ENCODE peak calls at places on chromosomes 4 and X, in seven cellular contexts. C, M, S, K, D, B and Y are unnamed samples.

GRCh38 chr4:37538931-37539330 is 147.2 kb downstream of the RELL1 start:
- DNase-seq in C (no peak), M (no peak), S (no peak), K (no peak), D (peak), B (peak), Y (no peak)

GRCh38 chrX:11836284-11836683 is 78.2 kb downstream of the MSL3 start:
- DNase-seq in C (no peak), M (no peak), S (no peak), K (no peak), D (peak), B (no peak), Y (no peak)

GRCh38 chr4:123317211-123317610 is 79.4 kb upstream of the SPRY1 start:
- DNase-seq in C (no peak), M (no peak), S (no peak), K (no peak), D (peak), B (peak), Y (no peak)

GRCh38 chrX:74104356-74105065 is 199.5 kb upstream of the ZCCHC13 start:
- DNase-seq in C (peak), M (no peak), S (no peak), K (no peak), D (peak), B (no peak), Y (no peak)

GRCh38 chr4:6960154-6960553 is 50.5 kb downstream of the TBC1D14 start:
- DNase-seq in C (no peak), M (no peak), S (no peak), K (no peak), D (no peak), B (no peak), Y (no peak)

GRCh38 chr4:145279122-145279960 is 99.0 kb upstream of the OTUD4 start:
- DNase-seq in C (peak), M (no peak), S (peak), K (no peak), D (peak), B (no peak), Y (no peak)

GRCh38 chr4:134144337-134144736 is 57.3 kb downstream of the PABPC4L start:
- DNase-seq in C (no peak), M (no peak), S (no peak), K (no peak), D (no peak), B (no peak), Y (no peak)

GRCh38 chr4:61517144-61517543 is 317.0 kb downstream of the ADGRL3 start:
- DNase-seq in C (no peak), M (no peak), S (peak), K (peak), D (peak), B (peak), Y (peak)

GRCh38 chr4:183503497-183504063 is 1.3 kb upstream of the ING2 start:
- DNase-seq in C (no peak), M (no peak), S (no peak), K (no peak), D (no peak), B (no peak), Y (no peak)

GRCh38 chr4:25867781-25868180 is 5.0 kb upstream of the SEL1L3 start:
- DNase-seq in C (no peak), M (no peak), S (no peak), K (no peak), D (no peak), B (no peak), Y (no peak)

GRCh38 chrX:115602729-115603389 is 41.9 kb downstream of the PLS3 start:
- DNase-seq in C (no peak), M (no peak), S (peak), K (no peak), D (no peak), B (no peak), Y (no peak)

GRCh38 chr4:80243274-80244018 is 23.0 kb upstream of the FGF5 start:
- DNase-seq in C (no peak), M (no peak), S (no peak), K (no peak), D (no peak), B (no peak), Y (no peak)

GRCh38 chr4:36351082-36351666 is 69.8 kb downstream of the DTHD1 start:
- DNase-seq in C (peak), M (peak), S (peak), K (peak), D (peak), B (peak), Y (peak)

GRCh38 chrX:136210806-136211205 is 40.4 kb downstream of the MAP7D3 start:
- DNase-seq in C (no peak), M (no peak), S (no peak), K (no peak), D (no peak), B (no peak), Y (no peak)

GRCh38 chr4:40722576-40723161 is 27.1 kb upstream of the NSUN7 start:
- DNase-seq in C (no peak), M (no peak), S (peak), K (no peak), D (peak), B (no peak), Y (no peak)

GRCh38 chr4:122775987-122776836 is 43.7 kb downstream of the BBS12 start:
- DNase-seq in C (no peak), M (no peak), S (no peak), K (no peak), D (no peak), B (no peak), Y (peak)

GRCh38 chr4:68885545-68885944 is 66.1 kb downstream of the UGT2A3 start:
- DNase-seq in C (no peak), M (no peak), S (no peak), K (no peak), D (no peak), B (no peak), Y (no peak)
- H2AK5ac ChIP-seq in C (no peak), M (no peak), S (no peak), K (no peak), D (no peak), B (no peak), Y (no peak)

DNA sequence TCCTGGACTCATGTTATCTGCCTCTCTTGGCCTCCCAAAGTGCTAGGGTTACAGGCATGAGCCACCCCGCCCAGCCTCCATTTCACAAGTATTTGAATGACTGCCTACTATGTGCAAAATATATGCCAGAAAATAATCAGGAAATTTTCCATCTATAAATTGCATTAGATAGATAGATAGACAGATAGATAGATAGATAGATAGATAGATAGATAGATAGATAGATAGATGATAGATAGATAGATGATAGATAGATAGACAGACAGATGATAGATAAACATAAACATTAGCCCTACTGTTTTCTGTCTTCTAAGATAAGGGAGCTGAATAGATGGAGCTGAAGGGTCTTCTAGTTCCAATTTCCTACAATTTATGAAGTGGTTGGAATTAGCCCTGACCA is 87.4 kb upstream of the TRIM2 start:
- DNase-seq in C (no peak), M (no peak), S (no peak), K (no peak), D (no peak), B (no peak), Y (no peak)
- H2AK5ac ChIP-seq in C (no peak), M (no peak), S (no peak), K (no peak), D (no peak), B (no peak), Y (no peak)

DNA sequence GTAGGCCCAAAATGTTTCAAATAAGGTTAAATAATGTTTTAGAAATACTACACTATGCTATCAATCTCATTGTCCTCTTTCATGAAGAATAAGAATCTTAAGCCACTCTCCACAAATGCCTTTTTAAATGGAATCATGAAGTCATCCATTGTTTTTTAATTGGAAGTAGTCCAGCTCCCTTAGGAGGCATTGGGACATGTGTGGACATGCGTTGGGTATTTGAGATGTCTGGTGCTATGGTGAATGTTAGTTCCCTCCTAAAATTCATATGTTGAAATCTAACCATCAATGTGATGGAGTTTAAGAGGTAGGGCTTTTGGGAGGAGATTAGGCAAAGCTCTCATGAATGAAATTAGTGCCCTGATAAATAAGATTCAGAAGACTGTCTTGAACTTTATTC is 289.0 kb downstream of the C4orf33 start:
- DNase-seq in C (no peak), M (no peak), S (no peak), K (no peak), D (no peak), B (no peak), Y (no peak)
- H2AK5ac ChIP-seq in C (no peak), M (no peak), S (no peak), K (no peak), D (no peak), B (no peak), Y (no peak)

GRCh38 chrX:77346859-77347258 is 100.3 kb upstream of the FGF16 start:
- DNase-seq in C (no peak), M (no peak), S (no peak), K (no peak), D (peak), B (peak), Y (no peak)

GRCh38 chrX:77347572-77347971 is 99.6 kb upstream of the FGF16 start:
- DNase-seq in C (no peak), M (no peak), S (no peak), K (no peak), D (no peak), B (peak), Y (no peak)

GRCh38 chrX:77342028-77342427 is 105.2 kb upstream of the FGF16 start:
- DNase-seq in C (no peak), M (no peak), S (no peak), K (no peak), D (peak), B (peak), Y (no peak)
- H2AK5ac ChIP-seq in C (no peak), M (no peak), S (no peak), K (no peak), D (no peak), B (no peak), Y (no peak)

DNA sequence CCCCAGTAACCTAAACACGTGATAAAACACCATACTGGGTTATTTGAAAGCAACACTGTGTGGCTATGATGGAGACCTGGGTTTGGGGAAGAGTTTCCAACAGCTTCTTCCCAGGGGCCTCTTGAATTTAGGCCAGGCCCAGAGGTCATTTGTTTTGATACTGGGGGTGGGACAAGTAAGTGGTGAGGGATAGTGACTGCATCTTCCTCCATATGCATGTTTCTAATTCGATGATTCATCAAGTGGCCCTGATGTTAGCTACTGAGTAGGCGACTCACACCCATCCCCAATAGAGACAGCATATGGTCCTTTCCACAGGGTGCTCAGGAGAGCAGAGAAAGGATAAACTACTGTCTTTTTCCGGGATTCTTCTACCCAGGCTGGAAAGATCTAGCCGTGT is 2.7 kb downstream of the NDP start:
- DNase-seq in C (peak), M (no peak), S (no peak), K (no peak), D (no peak), B (peak), Y (no peak)
- H2AK5ac ChIP-seq in C (no peak), M (no peak), S (no peak), K (no peak), D (no peak), B (no peak), Y (no peak)